ENCODE peak calls at places on chromosomes 1 and 21, in four cellular contexts. U is NCI-H1105 treated with DMSO at 0.1 percent for 48 hours, J is skeletal muscle cell, G is fibroblast of the aortic adventitia. Z is an unnamed sample.
A peak's percentile ranks its signal among the peaks of the same experiment; 100 is the strongest.

GRCh38 chr1:46477153-46477929 is 12.3 kb upstream of the DMBX1 start:
- DNase-seq in G (peak; percentile 71), J (peak; percentile 19), U (peak; percentile 71), Z (peak; percentile 24)

GRCh38 chr1:84271452-84272273 is 29.8 kb upstream of the SAMD13 start:
- DNase-seq in G (no peak), J (no peak), U (no peak), Z (no peak)

GRCh38 chr1:83034846-83035245 is 964.1 kb downstream of the TTLL7 start:
- DNase-seq in G (no peak), U (no peak), J (no peak), Z (no peak)

GRCh38 chr1:25031601-25031965 is 101.5 kb upstream of the RUNX3 start:
- DNase-seq in U (no peak), G (no peak), J (no peak), Z (no peak)

GRCh38 chr1:234768171-234768568 is 158.2 kb upstream of the IRF2BP2 start:
- DNase-seq in G (no peak), U (no peak), J (no peak), Z (no peak)

GRCh38 chr1:93814059-93814794 is 64.8 kb downstream of the DNTTIP2 start:
- DNase-seq in J (peak; percentile 48), G (peak; percentile 90), U (peak; percentile 73), Z (peak; percentile 53)

GRCh38 chr1:16236091-16236494 is 890 bp downstream of the CPLANE2 start:
- DNase-seq in G (no peak), U (peak; percentile 78), J (no peak), Z (no peak)

GRCh38 chr1:230170610-230171009 is 103.6 kb downstream of the GALNT2 start:
- DNase-seq in G (no peak), U (no peak), J (no peak), Z (no peak)

GRCh38 chr1:167229719-167230385 is 9.2 kb downstream of the POU2F1 start:
- DNase-seq in J (no peak), U (no peak), G (no peak), Z (no peak)

GRCh38 chr1:151946366-151946764 is 37.1 kb upstream of the THEM4 start:
- DNase-seq in J (no peak), G (no peak), U (no peak), Z (no peak)

GRCh38 chr21:38793926-38794713 is 11.6 kb upstream of the ETS2 start:
- DNase-seq in U (no peak), G (no peak), J (no peak), Z (no peak)

GRCh38 chr1:211478376-211478775 is 13.6 kb downstream of the RD3 start:
- DNase-seq in J (no peak), G (no peak), U (no peak), Z (no peak)

GRCh38 chr1:37438971-37439671 is 35.3 kb upstream of the ZC3H12A start:
- DNase-seq in U (peak; percentile 42), J (no peak), G (no peak), Z (no peak)

Z was measured in AG04450.